ENCODE peak calls at places on chromosomes 12 and 14, in eight cellular contexts. F is naive thymus-derived CD8-positive, alpha-beta T cell; U is T47D; N is cardiac fibroblast; O is stimulated activated CD4-positive, alpha-beta T cell treated with anti-CD3 and anti-CD28 coated beads, TNF-alpha, amount 100 ng/mL, for 48 hours; R is T-helper 2 cell; J is HuH-7; G is effector CD4-positive, alpha-beta T cell. H is an unnamed sample.

GRCh38 chr12:15982471-15982870 is 71.3 kb downstream of the DERA start:
- DNase-seq in F (no peak), U (peak; percentile 36), N (peak; percentile 74), O (no peak), R (no peak), J (no peak), G (no peak), H (no peak)

GRCh38 chr12:62813031-62813829 is 121.7 kb downstream of the PPM1H start:
- DNase-seq in F (peak; percentile 9), U (peak; percentile 82), N (peak; percentile 83), O (no peak), R (peak; percentile 51), J (peak; percentile 58), G (no peak), H (peak; percentile 69)

GRCh38 chr14:54420478-54421116 is 20.6 kb downstream of the CNIH1 start:
- DNase-seq in F (no peak), U (peak; percentile 71), N (peak; percentile 69), O (no peak), R (peak; percentile 39), J (no peak), G (no peak), H (peak; percentile 39)

GRCh38 chr14:24612186-24612585 is 2.7 kb upstream of the GZMH start:
- DNase-seq in F (no peak), U (peak; percentile 4), N (no peak), O (no peak), R (no peak), J (no peak), G (no peak), H (no peak)

GRCh38 chr12:120588948-120589930 is 8.0 kb upstream of the POP5 start:
- DNase-seq in F (no peak), U (peak; percentile 66), N (no peak), O (no peak), R (no peak), J (no peak), G (no peak), H (no peak)

GRCh38 chr12:121568971-121569808 is 11.6 kb downstream of the KDM2B start:
- DNase-seq in F (no peak), U (no peak), N (peak; percentile 25), O (no peak), R (no peak), J (no peak), G (no peak), H (no peak)

GRCh38 chr14:104734601-104734990 is 10.6 kb downstream of the ADSS1 start:
- DNase-seq in F (no peak), U (no peak), N (no peak), O (no peak), R (no peak), J (no peak), G (no peak), H (no peak)

GRCh38 chr12:95417372-95417771 is 56.6 kb upstream of the METAP2 start:
- DNase-seq in F (no peak), U (no peak), N (peak; percentile 23), O (no peak), R (no peak), J (no peak), G (no peak), H (no peak)

GRCh38 chr12:124305136-124305535 is 10.2 kb downstream of the RFLNA start:
- DNase-seq in F (no peak), U (no peak), N (no peak), O (no peak), R (no peak), J (no peak), G (no peak), H (no peak)

GRCh38 chr12:76449572-76449971 is 101.4 kb upstream of the BBS10 start:
- DNase-seq in F (no peak), U (no peak), N (peak; percentile 83), O (no peak), R (no peak), J (no peak), G (no peak), H (no peak)

GRCh38 chr12:111753144-111753881 is 13.4 kb upstream of the ALDH2 start:
- DNase-seq in F (no peak), U (peak; percentile 79), N (peak; percentile 59), O (no peak), R (no peak), J (peak; percentile 97), G (no peak), H (peak; percentile 79)

GRCh38 chr14:104974665-104975390 is 3.3 kb downstream of the AHNAK2 start:
- DNase-seq in F (no peak), U (no peak), N (no peak), O (no peak), R (no peak), J (no peak), G (no peak), H (peak; percentile 19)

GRCh38 chr12:116540617-116541152 is 18.5 kb upstream of the MAP1LC3B2 start:
- DNase-seq in F (no peak), U (no peak), N (no peak), O (no peak), R (no peak), J (no peak), G (no peak), H (no peak)

GRCh38 chr14:95533822-95534221 is 1.0 kb upstream of the GLRX5 start:
- DNase-seq in F (no peak), U (no peak), N (no peak), O (no peak), R (no peak), J (no peak), G (no peak), H (no peak)

GRCh38 chr14:52950898-52951729 is at the start of gene FERMT2:
- DNase-seq in F (no peak), U (peak; percentile 94), N (peak; percentile 88), O (no peak), R (no peak), J (peak; percentile 66), G (no peak), H (peak; percentile 96)

GRCh38 chr12:110940933-110941332 is 20.6 kb upstream of the MYL2 start:
- DNase-seq in F (no peak), U (no peak), N (no peak), O (no peak), R (no peak), J (no peak), G (no peak), H (no peak)